ENCODE peak calls at places on chromosomes 11 and 22, in six cellular contexts. E, K, X, I, D and Y are unnamed samples.

GRCh38 chr22:32556150-32556549 is 81.5 kb downstream of the FBXO7 start:
- DNase-seq in D (no peak), E (no peak), I (no peak), K (no peak), X (no peak), Y (no peak)

GRCh38 chr22:41620646-41621098 is at the start of gene DESI1:
- DNase-seq in I (no peak), D (no peak), E (no peak), X (no peak), K (no peak), Y (no peak)

GRCh38 chr11:120564573-120565301 is 53.2 kb downstream of the GRIK4 start:
- DNase-seq in X (no peak), D (peak; percentile 85), K (no peak), E (peak; percentile 81), I (no peak), Y (peak; percentile 19)

GRCh38 chr22:29268511-29269229 is 602 bp downstream of the EWSR1 start:
- DNase-seq in X (no peak), D (peak; percentile 78), I (no peak), K (no peak), E (peak; percentile 69), Y (peak; percentile 41)

GRCh38 chr11:57081356-57081755 is 92.6 kb downstream of the OR5AK2 start:
- DNase-seq in E (no peak), I (no peak), X (no peak), D (no peak), K (no peak), Y (no peak)

GRCh38 chr11:70482529-70482917 is 84.2 kb downstream of the CTTN start:
- DNase-seq in X (no peak), E (no peak), D (peak; percentile 68), K (no peak), I (no peak), Y (no peak)

GRCh38 chr22:17120711-17121234 is 387 bp downstream of the TMEM121B start:
- DNase-seq in I (no peak), D (no peak), K (no peak), E (peak; percentile 66), X (no peak), Y (peak; percentile 16)

GRCh38 chr22:47304191-47304831 is 541.9 kb downstream of the TBC1D22A start:
- DNase-seq in E (no peak), X (no peak), I (no peak), K (no peak), D (no peak), Y (no peak)

GRCh38 chr22:49166211-49166610 is 661.5 kb downstream of the BRD1 start:
- DNase-seq in E (no peak), X (no peak), I (no peak), D (no peak), K (no peak), Y (no peak)

GRCh38 chr11:68343761-68344256 is 31.4 kb downstream of the LRP5 start:
- DNase-seq in K (no peak), D (peak; percentile 72), E (no peak), X (no peak), I (no peak), Y (no peak)

GRCh38 chr11:13726456-13726855 is 58.0 kb downstream of the FAR1 start:
- DNase-seq in D (no peak), E (no peak), K (no peak), X (no peak), I (no peak), Y (no peak)